ENCODE peak calls at places on chromosomes 3 and 15, in eight cellular contexts. R is stomach, C is sigmoid colon, I is ovary, J is suprapubic skin, X is K562, G is H1, Y is HepG2. V is an unnamed sample.

GRCh38 chr3:46923559-46924350 is 46.2 kb downstream of the PTH1R start:
- DNase-seq in R (peak; percentile 57), C (peak; percentile 64), I (no peak), J (no peak), X (peak; percentile 59), G (peak; percentile 75), Y (peak; percentile 31), V (peak; percentile 43)

GRCh38 chr3:192864943-192865342 is 52.7 kb downstream of the MB21D2 start:
- DNase-seq in R (no peak), C (peak; percentile 67), I (peak; percentile 30), J (no peak), X (no peak), G (no peak), Y (no peak), V (no peak)

GRCh38 chr3:55329849-55330248 is 157.3 kb downstream of the WNT5A start:
- DNase-seq in R (no peak), C (no peak), I (no peak), J (no peak), X (no peak), G (no peak), Y (no peak), V (no peak)

GRCh38 chr3:143950810-143951209 is 20.8 kb upstream of the DIPK2A start:
- DNase-seq in R (no peak), C (no peak), I (no peak), J (no peak), X (no peak), G (no peak), Y (no peak), V (no peak)

GRCh38 chr3:166367947-166368533 is 530.8 kb upstream of the BCHE start:
- DNase-seq in R (no peak), C (no peak), I (no peak), J (no peak), X (no peak), G (no peak), Y (no peak), V (no peak)

GRCh38 chr3:145785650-145786049 is 375.3 kb downstream of the PLOD2 start:
- DNase-seq in R (no peak), C (no peak), I (no peak), J (no peak), X (no peak), G (no peak), Y (no peak), V (no peak)

GRCh38 chr15:96047255-96047931 is 283.1 kb upstream of the NR2F2 start:
- DNase-seq in R (no peak), C (no peak), I (no peak), J (no peak), X (peak; percentile 31), G (no peak), Y (no peak), V (no peak)

GRCh38 chr3:150409125-150409526 is 1.0 kb downstream of the TSC22D2 start:
- DNase-seq in R (no peak), C (no peak), I (peak; percentile 44), J (no peak), X (peak; percentile 48), G (no peak), Y (no peak), V (no peak)

GRCh38 chr3:24259901-24260512 is 234.6 kb downstream of the THRB start:
- DNase-seq in R (peak; percentile 36), C (no peak), I (no peak), J (no peak), X (peak; percentile 89), G (no peak), Y (no peak), V (no peak)

GRCh38 chr3:15267502-15267901 is 61.5 kb downstream of the CAPN7 start:
- DNase-seq in R (no peak), C (no peak), I (peak; percentile 17), J (no peak), X (no peak), G (no peak), Y (no peak), V (no peak)

DNA sequence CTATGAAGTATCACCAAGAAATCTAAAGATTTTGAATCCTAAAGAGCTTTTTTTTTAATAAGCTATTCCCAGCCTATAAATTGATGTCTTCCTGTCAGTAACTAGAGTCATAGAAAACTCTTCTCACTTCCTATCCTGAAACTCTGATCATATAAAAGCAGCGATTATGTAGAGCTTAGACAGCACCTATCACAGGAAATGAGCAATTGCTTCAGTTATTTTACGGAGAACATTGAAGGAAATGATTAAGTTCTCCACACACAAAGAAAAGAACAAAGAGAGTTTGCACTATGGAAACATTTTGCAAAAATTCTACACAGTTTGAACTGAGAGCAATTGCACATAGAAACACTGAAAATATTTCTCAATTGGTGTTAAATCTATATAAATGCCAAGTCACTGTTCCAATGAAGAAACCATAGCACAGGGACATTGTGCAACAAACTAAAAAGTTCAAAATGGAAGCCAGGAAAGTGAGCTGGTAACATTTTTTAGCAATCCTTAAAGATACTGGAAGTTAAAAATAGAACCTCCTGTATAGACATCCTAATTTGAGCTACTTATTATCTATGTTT is 291.5 kb upstream of the ARHGEF26 start:
- DNase-seq in R (no peak), C (no peak), I (no peak), J (no peak), X (no peak), G (no peak), Y (no peak), V (no peak)
- H3K27ac ChIP-seq in R (no peak overlapping the region), C (no peak overlapping the region), I (no peak overlapping the region), J (no peak overlapping the region), X (no peak overlapping the region), G (no peak overlapping the region), Y (no peak overlapping the region), V (no peak overlapping the region)

GRCh38 chr3:44712455-44713075 is at the start of gene ZNF502:
- DNase-seq in R (peak; percentile 85), C (peak; percentile 93), I (peak; percentile 84), J (peak; percentile 86), X (peak; percentile 76), G (peak; percentile 74), Y (no peak), V (peak; percentile 86)
- H3K4me3 ChIP-seq in R (peak within 1 kb of the TSS; percentile 99), C (peak within 1 kb of the TSS; percentile 85), I (peak within 1 kb of the TSS; percentile 59), J (peak within 1 kb of the TSS; percentile 90), X (peak within 1 kb of the TSS; percentile 46), G (peak within 1 kb of the TSS; percentile 67), Y (no peak within 1 kb of the TSS), V (peak within 1 kb of the TSS; percentile 91)

GRCh38 chr3:161648071-161648470 is 151.5 kb downstream of the OTOL1 start:
- DNase-seq in R (no peak), C (no peak), I (no peak), J (no peak), X (no peak), G (no peak), Y (no peak), V (no peak)
- TF ChIP-seq EP300 in R (no peak), C (no peak), I (no peak), J (no peak), X (no peak), G (no peak), Y (no peak), V (no peak)

DNA sequence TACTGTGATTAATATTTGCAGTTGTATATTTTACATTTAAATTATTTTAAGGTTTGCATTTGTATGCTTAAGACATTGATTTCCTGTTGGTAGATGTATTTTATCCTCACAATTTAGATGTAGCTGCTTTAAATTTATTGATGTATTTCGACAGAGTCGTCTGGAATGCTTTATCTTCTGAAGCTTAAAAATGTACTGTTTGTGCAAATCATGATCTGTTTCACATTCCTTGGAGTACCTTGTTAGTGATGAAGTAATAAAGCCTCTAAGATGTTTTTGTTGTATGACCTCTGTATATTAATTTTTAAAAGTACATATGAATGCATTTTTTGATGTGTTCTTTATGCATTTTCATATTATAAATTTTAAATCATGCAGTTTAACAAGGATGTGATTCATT is 1.9 kb downstream of the CHD2 start:
- DNase-seq in R (no peak), C (no peak), I (no peak), J (no peak), X (no peak), G (no peak), Y (no peak), V (no peak)
- H3K27ac ChIP-seq in R (peak overlapping the region; percentile 96), C (peak overlapping the region; percentile 91), I (peak overlapping the region; percentile 83), J (peak overlapping the region; percentile 97), X (peak overlapping the region; percentile 99), G (no peak overlapping the region), Y (peak overlapping the region; percentile 100), V (peak overlapping the region; percentile 99)

GRCh38 chr3:60314064-60314463 is 937.2 kb downstream of the FHIT start:
- DNase-seq in R (no peak), C (no peak), I (no peak), J (no peak), X (no peak), G (no peak), Y (no peak), V (no peak)
- H3K4me3 ChIP-seq in R (no peak overlapping the region), C (no peak overlapping the region), I (no peak overlapping the region), J (no peak overlapping the region), X (no peak overlapping the region), G (no peak overlapping the region), Y (no peak overlapping the region), V (no peak overlapping the region)

GRCh38 chr15:35445891-35446290 is 100.1 kb downstream of the DPH6 start:
- DNase-seq in R (no peak), C (no peak), I (no peak), J (no peak), X (no peak), G (no peak), Y (no peak), V (no peak)
- TF ChIP-seq EP300 in R (no peak), C (no peak), I (no peak), J (no peak), X (no peak), G (no peak), Y (no peak), V (no peak)

GRCh38 chr3:11634974-11635612 is 8.6 kb downstream of the VGLL4 start:
- DNase-seq in R (no peak), C (no peak), I (no peak), J (no peak), X (no peak), G (no peak), Y (no peak), V (no peak)
- H3K27ac ChIP-seq in R (peak overlapping the region; percentile 1), C (peak overlapping the region; percentile 92), I (peak overlapping the region; percentile 32), J (peak overlapping the region; percentile 9), X (no peak overlapping the region), G (no peak overlapping the region), Y (no peak overlapping the region), V (peak overlapping the region; percentile 57)

GRCh38 chr3:129820587-129820986 is 72.9 kb downstream of the TMCC1 start:
- DNase-seq in R (no peak), C (no peak), I (no peak), J (no peak), X (peak; percentile 30), G (no peak), Y (no peak), V (no peak)
- H3K4me3 ChIP-seq in R (no peak overlapping the region), C (no peak overlapping the region), I (no peak overlapping the region), J (no peak overlapping the region), X (no peak overlapping the region), G (no peak overlapping the region), Y (no peak overlapping the region), V (no peak overlapping the region)

DNA sequence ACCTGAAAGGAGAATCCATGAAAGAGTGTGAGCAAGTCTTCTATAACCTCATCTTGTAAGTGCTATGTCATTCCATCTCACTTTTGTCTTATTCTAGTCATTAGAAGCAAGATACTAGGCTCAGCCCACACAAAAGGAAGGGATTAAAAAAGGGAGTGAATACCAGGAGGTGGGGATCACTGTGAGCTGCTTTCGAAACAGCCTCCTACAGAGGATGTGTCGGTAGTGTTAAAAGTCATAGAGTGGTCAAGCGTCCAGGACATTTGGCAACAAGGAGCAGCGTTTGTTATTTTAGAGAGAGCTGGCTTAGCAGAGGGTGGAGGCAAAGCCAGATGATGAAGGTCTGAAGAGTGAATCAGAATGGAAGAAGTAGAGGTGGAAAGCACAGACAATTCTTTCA is 11.7 kb upstream of the ZNF148 start:
- DNase-seq in R (no peak), C (no peak), I (peak; percentile 19), J (no peak), X (no peak), G (no peak), Y (no peak), V (no peak)
- TF ChIP-seq EP300 in R (no peak), C (no peak), I (no peak), J (no peak), X (no peak), G (no peak), Y (no peak), V (no peak)

V was measured in transverse colon.